ENCODE peak calls at places on chromosomes 4 and X, in seven cellular contexts. A, V, D, B, E, W and U are unnamed samples.
A peak's percentile ranks its signal among the peaks of the same experiment; 100 is the strongest.

GRCh38 chrX:154002215-154002719 is 17.4 kb downstream of the IRAK1 start:
- DNase-seq in A (peak; percentile 38), V (peak; percentile 30), D (no peak), B (no peak), E (no peak), W (peak; percentile 67), U (peak; percentile 46)

GRCh38 chrX:111519215-111519614 is 7.8 kb downstream of the SERTM2 start:
- DNase-seq in A (no peak), V (peak; percentile 50), D (no peak), B (no peak), E (peak; percentile 30), W (peak; percentile 56), U (no peak)

GRCh38 chr4:17276821-17277220 is 235.1 kb downstream of the QDPR start:
- DNase-seq in A (peak; percentile 15), V (no peak), D (peak; percentile 34), B (no peak), E (no peak), W (no peak), U (peak; percentile 26)

GRCh38 chr4:89129080-89129640 is 17.8 kb downstream of the TIGD2 start:
- DNase-seq in A (no peak), V (no peak), D (no peak), B (no peak), E (no peak), W (no peak), U (no peak)

GRCh38 chr4:24849662-24850280 is 54.4 kb downstream of the SOD3 start:
- DNase-seq in A (no peak), V (no peak), D (no peak), B (no peak), E (no peak), W (no peak), U (no peak)

GRCh38 chr4:77821775-77822174 is 2.6 kb upstream of the CNOT6L start:
- DNase-seq in A (no peak), V (no peak), D (no peak), B (no peak), E (no peak), W (peak; percentile 73), U (no peak)

GRCh38 chr4:13284932-13285331 is 199.2 kb downstream of the RAB28 start:
- DNase-seq in A (no peak), V (no peak), D (no peak), B (no peak), E (no peak), W (no peak), U (no peak)

GRCh38 chr4:88623097-88623496 is 30.8 kb downstream of the HERC3 start:
- DNase-seq in A (no peak), V (no peak), D (no peak), B (no peak), E (no peak), W (no peak), U (peak; percentile 26)

GRCh38 chr4:55912249-55912648 is 36.5 kb upstream of the CEP135 start:
- DNase-seq in A (no peak), V (no peak), D (no peak), B (no peak), E (no peak), W (no peak), U (no peak)

GRCh38 chr4:127196656-127197352 is 436.0 kb upstream of the INTU start:
- DNase-seq in A (no peak), V (no peak), D (no peak), B (no peak), E (no peak), W (no peak), U (no peak)

GRCh38 chr4:144873591-144873990 is 224.4 kb downstream of the ANAPC10 start:
- DNase-seq in A (no peak), V (no peak), D (no peak), B (no peak), E (no peak), W (no peak), U (no peak)

GRCh38 chr4:5143940-5144339 is 92.7 kb downstream of the STK32B start:
- DNase-seq in A (no peak), V (no peak), D (no peak), B (no peak), E (no peak), W (no peak), U (no peak)

GRCh38 chr4:40548256-40548655 is 81.4 kb downstream of the RBM47 start:
- DNase-seq in A (no peak), V (no peak), D (no peak), B (no peak), E (no peak), W (no peak), U (no peak)

GRCh38 chr4:107452717-107453116 is 267.3 kb downstream of the PAPSS1 start:
- DNase-seq in A (no peak), V (no peak), D (no peak), B (no peak), E (no peak), W (no peak), U (no peak)

GRCh38 chr4:156686120-156686519 is 285.5 kb downstream of the PDGFC start:
- DNase-seq in A (no peak), V (no peak), D (no peak), B (no peak), E (no peak), W (no peak), U (peak; percentile 85)

GRCh38 chr4:54281060-54281781 is 52.1 kb downstream of the PDGFRA start:
- DNase-seq in A (no peak), V (peak; percentile 11), D (peak; percentile 64), B (peak; percentile 89), E (no peak), W (no peak), U (no peak)

GRCh38 chr4:16079046-16079445 is 4.8 kb downstream of the PROM1 start:
- DNase-seq in A (no peak), V (no peak), D (no peak), B (no peak), E (no peak), W (peak; percentile 15), U (no peak)

GRCh38 chr4:14125375-14126129 is 498.0 kb upstream of the BOD1L1 start:
- DNase-seq in A (no peak), V (no peak), D (no peak), B (no peak), E (no peak), W (no peak), U (no peak)

GRCh38 chr4:53913098-53913497 is 151.3 kb downstream of the CHIC2 start:
- DNase-seq in A (no peak), V (no peak), D (no peak), B (no peak), E (no peak), W (no peak), U (no peak)

GRCh38 chrX:632391-633042 is 1.9 kb downstream of the SHOX start:
- DNase-seq in A (no peak), V (peak; percentile 66), D (no peak), B (no peak), E (no peak), W (no peak), U (no peak)
- H3K27me3 ChIP-seq in A (peaks cover 83% of the 10 kb centered on the region), V (peaks cover 98% of the 10 kb centered on the region), D (no peaks in the 10 kb centered on the region), B (peaks cover 7% of the 10 kb centered on the region), E (peaks cover 90% of the 10 kb centered on the region), W (peaks cover 24% of the 10 kb centered on the region), U (peaks cover 72% of the 10 kb centered on the region)

GRCh38 chrX:19794690-19795089 is 92.7 kb downstream of the SH3KBP1 start:
- DNase-seq in A (no peak), V (no peak), D (no peak), B (no peak), E (no peak), W (no peak), U (no peak)

GRCh38 chrX:19790829-19791228 is 96.6 kb downstream of the SH3KBP1 start:
- DNase-seq in A (no peak), V (no peak), D (no peak), B (no peak), E (no peak), W (no peak), U (no peak)

GRCh38 chrX:19793471-19793870 is 93.9 kb downstream of the SH3KBP1 start:
- DNase-seq in A (no peak), V (no peak), D (no peak), B (no peak), E (no peak), W (no peak), U (no peak)

GRCh38 chrX:19791562-19791961 is 95.8 kb downstream of the SH3KBP1 start:
- DNase-seq in A (no peak), V (no peak), D (no peak), B (no peak), E (no peak), W (no peak), U (no peak)

DNA sequence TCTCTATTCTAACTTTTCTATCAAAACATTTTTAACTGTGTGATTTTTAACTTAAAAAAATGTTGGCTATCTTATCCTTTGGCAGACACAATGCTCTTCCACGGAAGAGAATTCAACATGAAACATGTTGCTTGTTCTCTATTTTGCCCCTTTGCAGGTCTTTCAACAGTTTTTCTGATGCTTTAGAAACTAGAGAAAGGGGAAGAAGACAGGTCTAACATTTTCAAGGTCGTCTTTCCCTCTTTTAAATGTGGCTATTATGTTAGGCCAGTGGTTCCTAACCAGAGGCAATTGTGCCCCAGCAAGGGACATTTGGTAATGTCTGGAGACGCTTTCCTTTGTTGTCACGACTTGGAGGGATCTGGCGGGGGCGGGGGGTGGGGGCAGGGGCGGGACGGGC is 95.0 kb downstream of the SH3KBP1 start:
- DNase-seq in A (no peak), V (no peak), D (no peak), B (no peak), E (no peak), W (no peak), U (no peak)
- H3K27ac ChIP-seq in A (no peak overlapping the region), V (no peak overlapping the region), D (no peak overlapping the region), B (no peak overlapping the region), E (no peak overlapping the region), W (no peak overlapping the region), U (no peak overlapping the region)

GRCh38 chr4:165112258-165113156 is at the start of gene TMEM192:
- DNase-seq in A (peak; percentile 96), V (peak; percentile 93), D (peak; percentile 96), B (peak; percentile 95), E (peak; percentile 94), W (peak; percentile 86), U (peak; percentile 93)
- TF ChIP-seq CTCF in A (peak; percentile 44), V (no peak), D (peak; percentile 42), B (no peak), E (peak; percentile 50), W (peak; percentile 45), U (peak; percentile 11)

DNA sequence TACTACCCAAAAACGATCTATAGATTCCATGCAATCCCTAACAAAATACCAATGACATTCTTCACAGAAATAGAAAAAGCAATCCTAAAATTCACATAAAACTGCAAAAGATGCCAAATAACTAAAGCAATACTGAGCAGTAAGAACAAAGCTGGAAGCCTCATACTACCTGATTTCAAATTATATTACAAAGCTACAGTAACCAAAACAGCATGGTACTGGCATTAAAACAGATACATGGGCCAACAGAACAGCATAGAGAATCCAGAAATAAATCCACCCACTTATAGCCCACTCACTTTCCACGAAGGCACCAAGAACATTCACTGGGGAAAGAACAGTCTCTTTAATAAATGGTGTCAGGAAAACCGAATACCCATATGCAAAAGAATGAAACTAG is 74.7 kb downstream of the PHF8 start:
- DNase-seq in A (no peak), V (no peak), D (no peak), B (no peak), E (no peak), W (no peak), U (no peak)
- H3K27me3 ChIP-seq in A (no peaks in the 10 kb centered on the region), V (no peaks in the 10 kb centered on the region), D (no peaks in the 10 kb centered on the region), B (no peaks in the 10 kb centered on the region), E (no peaks in the 10 kb centered on the region), W (no peaks in the 10 kb centered on the region), U (no peaks in the 10 kb centered on the region)